ENCODE peak calls at places on chromosome 5, in five cellular contexts. D is NCI-H748 treated with DMSO at 0.1 percent for 48 hours, K is nucleus accumbens, P is lung, C is Ammon's horn. F is an unnamed sample.

GRCh38 chr5:138051441-138052296 is 18.8 kb upstream of the FAM13B start:
- DNase-seq in D (no peak), K (no peak), P (no peak), C (no peak), F (no peak)

GRCh38 chr5:74241751-74242140 is 398.8 kb downstream of the ENC1 start:
- DNase-seq in D (no peak), K (no peak), P (no peak), C (no peak), F (no peak)

GRCh38 chr5:108681079-108681921 is 66.4 kb upstream of the FER start:
- DNase-seq in D (peak), K (no peak), P (no peak), C (peak), F (peak)

GRCh38 chr5:52893105-52893504 is 96.0 kb upstream of the ITGA2 start:
- DNase-seq in D (no peak), K (no peak), P (no peak), C (peak), F (no peak)

GRCh38 chr5:14452685-14453084 is 128.9 kb upstream of the OTULINL start:
- DNase-seq in D (no peak), K (no peak), P (no peak), C (no peak), F (no peak)

GRCh38 chr5:60340326-60340725 is 359.6 kb downstream of the DEPDC1B start:
- DNase-seq in D (no peak), K (no peak), P (no peak), C (no peak), F (no peak)

GRCh38 chr5:165996484-165996883 is 2295.0 kb upstream of the WWC1 start:
- DNase-seq in D (no peak), K (no peak), P (no peak), C (no peak), F (no peak)

GRCh38 chr5:85647349-85648127 is 970.2 kb upstream of the COX7C start:
- DNase-seq in D (no peak), K (no peak), P (no peak), C (no peak), F (no peak)

GRCh38 chr5:38450627-38451371 is 105.6 kb downstream of the LIFR start:
- DNase-seq in D (no peak), K (no peak), P (no peak), C (no peak), F (no peak)

GRCh38 chr5:56900858-56901578 is 8.4 kb upstream of the SETD9 start:
- DNase-seq in D (peak), K (no peak), P (no peak), C (peak), F (peak)

GRCh38 chr5:38576442-38576841 is 20.0 kb upstream of the LIFR start:
- DNase-seq in D (peak), K (no peak), P (no peak), C (no peak), F (peak)

GRCh38 chr5:157563373-157564148 is 12.0 kb downstream of the ADAM19 start:
- DNase-seq in D (no peak), K (no peak), P (no peak), C (no peak), F (no peak)

GRCh38 chr5:170638454-170639220 is 134.8 kb downstream of the KCNIP1 start:
- DNase-seq in D (peak), K (no peak), P (peak), C (peak), F (peak)

GRCh38 chr5:84239509-84239908 is 145.2 kb downstream of the EDIL3 start:
- DNase-seq in D (no peak), K (no peak), P (no peak), C (no peak), F (no peak)

GRCh38 chr5:18393546-18393945 is 759.3 kb downstream of the TAF11L14 start:
- DNase-seq in D (no peak), K (no peak), P (no peak), C (no peak), F (no peak)

GRCh38 chr5:133340002-133340755 is 272.2 kb downstream of the FSTL4 start:
- DNase-seq in D (no peak), K (no peak), P (no peak), C (no peak), F (no peak)

GRCh38 chr5:38104497-38105230 is 153.7 kb upstream of the EGFLAM start:
- DNase-seq in D (no peak), K (no peak), P (no peak), C (no peak), F (no peak)

F was measured in COR-L47.